ENCODE peak calls at places on chromosomes 3 and 15, in four cellular contexts. K, X, H and I are unnamed samples.

GRCh38 chr3:112610121-112610520 is 30.8 kb downstream of the CCDC80 start:
- DNase-seq in X (no peak), H (no peak), K (no peak), I (no peak)

GRCh38 chr15:34217587-34218225 is 7.1 kb upstream of the EMC4 start:
- DNase-seq in K (no peak), X (no peak), H (no peak), I (no peak)

GRCh38 chr3:181721369-181721768 is 9.6 kb downstream of the SOX2 start:
- DNase-seq in X (no peak), K (no peak), H (no peak), I (peak)

GRCh38 chr15:40830884-40831283 is 2.4 kb upstream of the PPP1R14D start:
- DNase-seq in X (no peak), K (no peak), H (no peak), I (peak)

GRCh38 chr15:67174864-67175573 is 79.4 kb downstream of the AAGAB start:
- DNase-seq in X (peak), K (no peak), H (peak), I (peak)

GRCh38 chr3:133643611-133644010 is 18.1 kb downstream of the TOPBP1 start:
- DNase-seq in X (no peak), K (no peak), H (no peak), I (no peak)

GRCh38 chr15:26261413-26261812 is 398.3 kb upstream of the ATP10A start:
- DNase-seq in K (no peak), X (no peak), H (no peak), I (no peak)

GRCh38 chr3:6120786-6121185 is 740.1 kb upstream of the GRM7 start:
- DNase-seq in K (no peak), X (no peak), H (no peak), I (no peak)

GRCh38 chr3:153209596-153209995 is 47.6 kb downstream of the RAP2B start:
- DNase-seq in K (no peak), H (no peak), X (no peak), I (peak)

GRCh38 chr15:77107531-77108355 is 36.8 kb upstream of the TSPAN3 start:
- DNase-seq in K (peak), H (peak), X (peak), I (peak)

GRCh38 chr15:21260966-21261395 is 179.3 kb downstream of the POTEB3 start:
- DNase-seq in H (no peak), K (no peak), X (no peak), I (no peak)

GRCh38 chr15:77710171-77710570 is 77.5 kb upstream of the LINGO1 start:
- DNase-seq in H (no peak), K (no peak), X (no peak), I (no peak)

GRCh38 chr3:184593201-184593922 is 31.8 kb downstream of the EPHB3 start:
- DNase-seq in X (no peak), K (no peak), H (no peak), I (no peak)

GRCh38 chr15:63402498-63403253 is 21.0 kb upstream of the CA12 start:
- DNase-seq in H (no peak), K (peak), X (no peak), I (peak)

GRCh38 chr15:77311618-77312398 is 108.1 kb downstream of the PEAK1 start:
- DNase-seq in K (no peak), X (no peak), H (no peak), I (no peak)

GRCh38 chr3:126258670-126259069 is 78.3 kb upstream of the ALDH1L1 start:
- DNase-seq in H (no peak), K (no peak), X (no peak), I (no peak)

GRCh38 chr15:78109156-78109555 is 16.8 kb downstream of the SH2D7 start:
- DNase-seq in X (no peak), H (no peak), K (no peak), I (no peak)

GRCh38 chr3:142984255-142984654 is 17.1 kb upstream of the U2SURP start:
- DNase-seq in X (no peak), H (no peak), K (no peak), I (no peak)

GRCh38 chr3:108221403-108221802 is 821 bp downstream of the IFT57 start:
- DNase-seq in X (no peak), H (no peak), K (no peak), I (no peak)

GRCh38 chr3:55658297-55659022 is 171.4 kb upstream of the WNT5A start:
- DNase-seq in X (no peak), H (no peak), K (no peak), I (no peak)

GRCh38 chr3:114213669-114214541 is 23.5 kb downstream of the ZNF80 start:
- DNase-seq in K (peak), H (peak), X (peak), I (peak)

GRCh38 chr15:53072077-53072476 is 281.9 kb upstream of the ONECUT1 start:
- DNase-seq in X (no peak), K (peak), H (no peak), I (peak)

GRCh38 chr3:128788268-128788869 is 62.4 kb downstream of the RAB7A start:
- DNase-seq in K (no peak), X (no peak), H (no peak), I (no peak)

GRCh38 chr3:189282751-189283150 is 111.0 kb downstream of the TPRG1 start:
- DNase-seq in X (no peak), H (no peak), K (no peak), I (no peak)

GRCh38 chr3:46987485-46988401 is 8.3 kb downstream of the NBEAL2 start:
- DNase-seq in K (peak), H (peak), X (peak), I (no peak)

GRCh38 chr3:21330293-21330692 is 420.7 kb downstream of the ZNF385D start:
- DNase-seq in X (no peak), H (peak), K (peak), I (no peak)

GRCh38 chr3:178233371-178233770 is 302.9 kb upstream of the KCNMB2 start:
- DNase-seq in X (no peak), K (no peak), H (no peak), I (no peak)

GRCh38 chr3:133211449-133211848 is 173.3 kb downstream of the TMEM108 start:
- DNase-seq in H (peak), X (no peak), K (peak), I (no peak)

GRCh38 chr15:94671845-94672524 is 440.6 kb downstream of the MCTP2 start:
- DNase-seq in X (no peak), K (no peak), H (no peak), I (no peak)

GRCh38 chr3:121718205-121718846 is 31.2 kb downstream of the GOLGB1 start:
- DNase-seq in X (no peak), H (no peak), K (no peak), I (no peak)

GRCh38 chr3:180322829-180323228 is 279.1 kb upstream of the TTC14 start:
- DNase-seq in K (no peak), H (no peak), X (no peak), I (no peak)

GRCh38 chr3:13520326-13520880 is 28.5 kb upstream of the FBLN2 start:
- DNase-seq in H (no peak), X (no peak), K (no peak), I (no peak)

GRCh38 chr3:141370065-141370533 is 1.8 kb downstream of the ZBTB38 start:
- DNase-seq in K (peak), H (peak), X (peak), I (peak)